ENCODE peak calls at places on chromosome 3, in four cellular contexts. Z is tibial nerve, V is spleen, U is body of pancreas. E is an unnamed sample.

GRCh38 chr3:56547486-56547885 is 9.5 kb upstream of the CCDC66 start:
- DNase-seq in Z (no peak), V (no peak), U (no peak), E (no peak)

GRCh38 chr3:177686671-177687070 is 489.4 kb upstream of the TBL1XR1 start:
- DNase-seq in Z (no peak), V (no peak), U (no peak), E (no peak)

GRCh38 chr3:5053021-5053831 is 68.9 kb upstream of the ARL8B start:
- DNase-seq in Z (no peak), V (no peak), U (no peak), E (peak; percentile 82)

GRCh38 chr3:75655501-75655904 is 8.6 kb upstream of the FRG2C start:
- DNase-seq in Z (no peak), V (no peak), U (no peak), E (peak; percentile 58)

GRCh38 chr3:98814799-98815450 is 51.8 kb downstream of the ST3GAL6 start:
- DNase-seq in Z (no peak), V (no peak), U (no peak), E (no peak)

GRCh38 chr3:157573281-157573680 is 70.1 kb upstream of the VEPH1 start:
- DNase-seq in Z (no peak), V (no peak), U (no peak), E (no peak)

GRCh38 chr3:118863731-118864322 is 170.8 kb downstream of the IGSF11 start:
- DNase-seq in Z (no peak), V (no peak), U (no peak), E (no peak)

GRCh38 chr3:65576942-65577341 is 461.8 kb downstream of the MAGI1 start:
- DNase-seq in Z (no peak), V (no peak), U (no peak), E (no peak)

GRCh38 chr3:14304101-14305045 is 98.0 kb upstream of the SLC6A6 start:
- DNase-seq in Z (no peak), V (no peak), U (no peak), E (no peak)

GRCh38 chr3:142857056-142857455 is 31.8 kb downstream of the PCOLCE2 start:
- DNase-seq in Z (no peak), V (no peak), U (peak; percentile 80), E (no peak)

GRCh38 chr3:132180337-132180791 is 136.8 kb upstream of the ACP3 start:
- DNase-seq in Z (no peak), V (no peak), U (no peak), E (no peak)

DNA sequence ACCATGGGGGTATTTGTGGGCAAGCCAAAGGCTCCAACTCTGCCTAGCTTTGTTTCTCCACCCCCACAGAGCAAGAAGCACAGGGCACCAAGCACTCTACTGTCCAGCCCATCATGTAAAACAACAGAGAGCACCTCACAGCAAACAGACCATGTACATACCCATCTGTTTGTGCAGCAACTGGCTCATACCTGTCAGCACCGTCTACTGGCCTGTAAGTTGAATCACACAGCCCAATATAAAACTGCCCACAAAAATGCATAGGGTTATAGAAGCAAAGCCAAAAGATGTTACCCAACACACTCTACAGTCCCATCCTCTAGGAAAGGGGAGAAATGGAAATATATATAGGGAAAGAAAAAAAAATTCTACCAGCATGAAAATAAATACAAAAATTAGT is 139.7 kb upstream of the CPNE4 start:
- DNase-seq in Z (no peak), V (no peak), U (no peak), E (no peak)
- TF ChIP-seq CTCF in Z (no peak), V (no peak), U (no peak), E (no peak)

DNA sequence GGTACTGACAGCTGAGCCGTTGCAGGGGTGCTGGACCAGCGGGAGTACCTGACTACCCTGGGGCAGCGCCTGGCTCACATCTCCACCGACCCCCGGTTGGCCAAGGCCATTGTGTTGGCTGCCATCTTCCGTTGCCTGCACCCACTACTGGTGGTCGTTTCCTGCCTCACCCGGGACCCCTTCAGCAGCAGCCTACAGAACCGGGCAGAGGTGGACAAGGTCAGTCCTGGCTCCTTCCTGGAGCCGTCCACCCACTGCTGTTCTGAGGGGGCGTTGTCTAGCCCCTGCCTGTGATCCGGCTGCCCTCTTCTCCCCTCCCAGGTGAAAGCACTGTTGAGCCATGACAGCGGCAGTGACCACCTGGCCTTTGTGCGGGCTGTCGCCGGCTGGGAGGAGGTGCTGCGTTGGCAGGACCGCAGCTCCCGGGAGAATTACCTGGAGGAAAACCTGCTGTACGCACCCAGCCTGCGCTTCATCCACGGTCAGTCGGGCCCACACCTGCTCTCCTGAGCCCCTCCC is 45.7 kb downstream of the DHX30 start:
- DNase-seq in Z (no peak), V (peak; percentile 67), U (no peak), E (no peak)
- TF ChIP-seq POLR2A in Z (no peak), V (no peak), U (no peak), E (no peak)

GRCh38 chr3:134315286-134316106 is 58.8 kb downstream of the AMOTL2 start:
- DNase-seq in Z (peak; percentile 79), V (peak; percentile 73), U (no peak), E (peak; percentile 95)
- H3K4me3 ChIP-seq in Z (no peak overlapping the region), V (no peak overlapping the region), U (no peak overlapping the region), E (no peak overlapping the region)

GRCh38 chr3:16239082-16239770 is 25.5 kb downstream of the DPH3 start:
- DNase-seq in Z (no peak), V (peak; percentile 53), U (no peak), E (no peak)

GRCh38 chr3:16236030-16236639 is 28.6 kb downstream of the DPH3 start:
- DNase-seq in Z (no peak), V (no peak), U (no peak), E (no peak)

GRCh38 chr3:16239776-16240175 is 25.0 kb downstream of the DPH3 start:
- DNase-seq in Z (no peak), V (no peak), U (no peak), E (no peak)

GRCh38 chr3:16234281-16234680 is 30.5 kb downstream of the DPH3 start:
- DNase-seq in Z (no peak), V (no peak), U (no peak), E (no peak)

DNA sequence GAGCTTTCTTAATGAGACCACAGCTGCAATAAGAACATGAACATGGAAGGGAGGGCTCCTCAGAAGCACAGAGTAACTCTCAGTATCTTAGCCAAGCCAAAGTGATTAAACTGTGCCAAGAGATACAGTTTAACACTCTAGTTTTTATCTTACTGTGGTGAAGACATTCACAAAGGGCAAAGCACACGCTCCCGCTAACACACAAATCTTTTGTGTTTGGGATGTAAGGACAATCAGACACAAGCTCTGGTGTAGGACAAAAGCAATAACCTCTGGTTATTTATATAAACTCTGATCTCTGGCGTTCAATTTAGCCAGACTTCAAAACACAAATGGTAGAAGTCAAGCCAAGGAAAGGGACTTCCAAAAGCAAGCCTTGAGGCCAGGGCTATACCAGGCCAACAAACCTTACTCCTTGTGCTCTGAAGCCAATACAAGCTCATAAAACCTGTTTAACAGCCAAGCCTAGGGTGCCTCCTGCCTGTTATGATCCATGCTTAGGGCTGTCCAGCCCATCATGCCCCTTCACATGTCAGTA is 27.8 kb downstream of the DPH3 start:
- DNase-seq in Z (no peak), V (no peak), U (no peak), E (no peak)
- TF ChIP-seq CTCF in Z (no peak), V (no peak), U (no peak), E (no peak)

E was measured in lower leg skin.